ENCODE peak calls at places on chromosome 7, in ten cellular contexts. E is WERI-Rb-1; Y is K562; K is aorta; P is endothelial cell of umbilical vein; B is naive thymus-derived CD4-positive, alpha-beta T cell; N is neural progenitor cell; H is A549; Q is PC-9; Z is CD8-positive, alpha-beta T cell. C is an unnamed sample.

GRCh38 chr7:1458676-1459511 is at the start of gene MICALL2:
- DNase-seq in N (peak), E (no peak), P (peak), H (peak), Z (no peak), K (peak), Q (peak), B (no peak), Y (peak), C (peak)

GRCh38 chr7:135490783-135491182 is 19.1 kb downstream of the CNOT4 start:
- DNase-seq in P (peak), Y (peak), B (no peak), Q (no peak), N (no peak), K (no peak), Z (no peak), H (no peak), E (no peak), C (no peak)

GRCh38 chr7:112505495-112505894 is 24.7 kb downstream of the LSMEM1 start:
- DNase-seq in N (no peak), E (no peak), P (no peak), Z (no peak), K (no peak), Q (no peak), H (no peak), B (no peak), Y (peak), C (no peak)

GRCh38 chr7:1593091-1593866 is 23.4 kb upstream of the PSMG3 start:
- DNase-seq in E (peak), P (no peak), Q (no peak), B (no peak), Z (no peak), K (no peak), N (no peak), H (peak), Y (peak), C (no peak)

GRCh38 chr7:135672560-135673359 is 10.4 kb downstream of the STMP1 start:
- DNase-seq in Y (peak), B (peak), E (peak), N (peak), K (no peak), H (peak), Z (no peak), P (peak), Q (no peak), C (peak)

GRCh38 chr7:375491-375821 is 85.5 kb downstream of the FOXL3 start:
- DNase-seq in E (no peak), N (no peak), P (no peak), Y (no peak), B (no peak), H (no peak), Q (no peak), Z (no peak), K (peak), C (no peak)

GRCh38 chr7:133196872-133197612 is 55.8 kb upstream of the EXOC4 start:
- DNase-seq in Y (no peak), B (no peak), N (peak), K (no peak), H (no peak), Z (no peak), Q (no peak), E (no peak), P (no peak), C (no peak)

GRCh38 chr7:13851756-13852155 is 137.7 kb downstream of the ETV1 start:
- DNase-seq in E (no peak), P (no peak), K (no peak), H (no peak), Y (no peak), Z (no peak), B (no peak), N (peak), Q (no peak), C (no peak)

GRCh38 chr7:116393654-116394053 is 105.9 kb upstream of the CAV2 start:
- DNase-seq in K (no peak), P (peak), Q (no peak), B (no peak), N (no peak), E (no peak), Y (no peak), H (no peak), Z (no peak), C (no peak)

GRCh38 chr7:119472398-119473038 is 800.5 kb upstream of the KCND2 start:
- DNase-seq in N (no peak), Q (no peak), P (no peak), E (no peak), H (no peak), K (no peak), B (no peak), Y (no peak), Z (no peak), C (no peak)

GRCh38 chr7:95596183-95597135 is at the start of gene PDK4:
- DNase-seq in Z (no peak), K (peak), N (peak), Q (peak), B (no peak), Y (peak), E (peak), P (peak), H (peak), C (peak)
- H3K27ac ChIP-seq in Z (no peak), K (peak), N (no peak), Q (peak), B (no peak), Y (no peak), E (no peak), P (no peak), H (peak), C (no peak)

DNA sequence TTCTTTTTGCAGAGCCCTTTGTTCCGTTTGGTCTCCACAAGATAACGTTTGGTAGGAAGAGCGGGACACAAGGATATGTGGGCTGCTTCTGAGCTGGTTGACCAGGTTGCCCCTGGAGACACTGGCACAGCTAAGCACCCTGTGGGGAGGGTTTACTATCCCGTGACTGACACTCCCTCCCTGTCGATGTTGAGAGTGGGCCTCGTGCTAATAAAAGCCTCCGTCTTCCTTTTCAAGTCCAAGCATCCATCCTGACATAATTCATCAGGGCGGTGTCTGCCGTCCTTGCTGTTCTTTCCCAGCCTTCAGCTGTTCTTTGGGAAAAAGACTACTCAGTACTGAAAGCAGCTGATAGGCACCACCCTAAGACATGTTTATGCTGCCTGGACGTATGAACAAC is 49.6 kb downstream of the SHH start:
- DNase-seq in P (no peak), K (no peak), Y (no peak), Z (no peak), N (no peak), Q (no peak), H (no peak), E (no peak), B (no peak), C (no peak)
- H3K27ac ChIP-seq in P (no peak), K (no peak), Y (no peak), Z (no peak), N (no peak), Q (no peak), H (no peak), E (no peak), B (no peak), C (no peak)

GRCh38 chr7:2711895-2712675 is 24.1 kb downstream of the AMZ1 start:
- DNase-seq in N (no peak), Z (no peak), E (no peak), Y (no peak), P (no peak), H (no peak), B (no peak), K (no peak), Q (no peak), C (no peak)
- H3K27ac ChIP-seq in N (no peak), Z (no peak), E (no peak), Y (no peak), P (no peak), H (no peak), B (no peak), K (no peak), Q (no peak), C (no peak)

GRCh38 chr7:95309951-95310350 is 14.4 kb downstream of the PON1 start:
- DNase-seq in K (no peak), P (no peak), Q (no peak), Z (no peak), Y (no peak), H (no peak), E (no peak), B (no peak), N (no peak), C (no peak)

GRCh38 chr7:95303501-95303900 is 20.8 kb downstream of the PON1 start:
- DNase-seq in P (no peak), Y (no peak), N (no peak), Q (no peak), K (no peak), H (no peak), Z (no peak), E (no peak), B (no peak), C (peak)

GRCh38 chr7:95302976-95303375 is 21.4 kb downstream of the PON1 start:
- DNase-seq in K (no peak), H (no peak), Z (no peak), N (no peak), Q (no peak), P (no peak), Y (no peak), E (peak), B (no peak), C (peak)

GRCh38 chr7:95304990-95305389 is 19.3 kb downstream of the PON1 start:
- DNase-seq in Y (no peak), K (no peak), B (no peak), Q (no peak), H (no peak), N (no peak), P (no peak), E (no peak), Z (no peak), C (no peak)
- H3K27ac ChIP-seq in Y (no peak), K (no peak), B (no peak), Q (no peak), H (no peak), N (no peak), P (no peak), E (no peak), Z (no peak), C (no peak)

GRCh38 chr7:28755255-28755654 is 202.9 kb downstream of the TRIL start:
- DNase-seq in Q (no peak), P (no peak), E (no peak), N (no peak), B (no peak), H (no peak), Z (no peak), Y (no peak), K (no peak), C (peak)
- H3K27ac ChIP-seq in Q (no peak), P (no peak), E (no peak), N (no peak), B (no peak), H (no peak), Z (no peak), Y (no peak), K (no peak), C (peak)

DNA sequence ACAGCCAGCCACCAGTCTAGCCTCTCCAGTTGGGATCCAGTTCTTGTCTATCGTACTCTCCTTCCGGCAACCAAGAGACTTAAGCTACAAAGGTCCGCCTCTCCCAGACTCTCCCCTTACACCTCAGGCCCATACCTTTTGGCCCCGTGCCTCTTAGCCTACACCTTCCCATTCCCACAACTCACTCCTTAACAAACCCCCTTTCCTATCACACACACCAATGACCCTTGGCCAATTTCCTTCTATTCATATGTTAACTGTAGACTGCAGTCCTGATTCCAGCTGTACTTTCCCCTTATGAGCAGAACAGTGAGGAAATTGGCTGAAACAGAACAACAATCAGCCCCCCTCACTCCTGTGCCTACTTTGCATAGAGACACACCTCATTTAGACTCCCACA is 1.4 kb upstream of the TMEM139 start:
- DNase-seq in N (no peak), K (no peak), Z (no peak), Y (no peak), P (no peak), B (no peak), Q (no peak), H (no peak), E (no peak), C (no peak)
- H3K27ac ChIP-seq in N (no peak), K (no peak), Z (no peak), Y (no peak), P (no peak), B (no peak), Q (no peak), H (no peak), E (no peak), C (no peak)

C was measured in SJCRH30.